ENCODE peak calls at places on chromosome 18, in four cellular contexts. X is breast epithelium; Y is NCI-H748 treated with DMSO at 0.1 percent for 48 hours; C is activated T-helper 9 cell treated with anti-CD3 and anti-CD28 coated beads, Interleukin-2, amount 50 U/mL, for 16 hours. L is an unnamed sample.
A peak's percentile ranks its signal among the peaks of the same experiment; 100 is the strongest.

GRCh38 chr18:77071711-77072292 is 60.8 kb downstream of the MBP start:
- DNase-seq in X (no peak), Y (no peak), C (peak; percentile 45), L (no peak)

GRCh38 chr18:6752200-6752873 is 22.8 kb downstream of the ARHGAP28 start:
- DNase-seq in X (no peak), Y (no peak), C (no peak), L (no peak)

GRCh38 chr18:10530852-10531251 is 5.0 kb downstream of the NAPG start:
- DNase-seq in X (no peak), Y (no peak), C (peak; percentile 25), L (no peak)

GRCh38 chr18:158128-159036 is at the start of gene USP14:
- DNase-seq in X (peak; percentile 94), Y (peak; percentile 95), C (peak; percentile 97), L (peak; percentile 97)

GRCh38 chr18:27793013-27793412 is 383.9 kb downstream of the CDH2 start:
- DNase-seq in X (no peak), Y (no peak), C (no peak), L (no peak)

GRCh38 chr18:45974088-45974536 is 7.0 kb upstream of the EPG5 start:
- DNase-seq in X (peak; percentile 39), Y (peak; percentile 67), C (peak; percentile 44), L (peak; percentile 56)

GRCh38 chr18:43486462-43486861 is 209.2 kb upstream of the SYT4 start:
- DNase-seq in X (no peak), Y (no peak), C (no peak), L (no peak)

GRCh38 chr18:2545155-2545554 is 26.1 kb downstream of the METTL4 start:
- DNase-seq in X (no peak), Y (no peak), C (no peak), L (no peak)

GRCh38 chr18:67553471-67553870 is 37.0 kb upstream of the DSEL start:
- DNase-seq in X (no peak), Y (no peak), C (no peak), L (no peak)

GRCh38 chr18:25827961-25828561 is 262.4 kb downstream of the SS18 start:
- DNase-seq in X (no peak), Y (no peak), C (no peak), L (no peak)

GRCh38 chr18:33440011-33440383 is 524 bp downstream of the CCDC178 start:
- DNase-seq in X (no peak), Y (peak; percentile 69), C (no peak), L (peak; percentile 76)

GRCh38 chr18:26771524-26771923 is 94.0 kb downstream of the AQP4 start:
- DNase-seq in X (no peak), Y (no peak), C (no peak), L (no peak)

GRCh38 chr18:7940976-7941375 is 373.9 kb downstream of the PTPRM start:
- DNase-seq in X (no peak), Y (no peak), C (no peak), L (no peak)

GRCh38 chr18:44627245-44627644 is 53.4 kb upstream of the SETBP1 start:
- DNase-seq in X (no peak), Y (no peak), C (no peak), L (no peak)

GRCh38 chr18:55999641-56000040 is 411.6 kb upstream of the TCF4 start:
- DNase-seq in X (no peak), Y (no peak), C (no peak), L (no peak)

GRCh38 chr18:21996261-21996892 is 173.0 kb upstream of the GATA6 start:
- DNase-seq in X (peak; percentile 29), Y (no peak), C (no peak), L (peak; percentile 32)

GRCh38 chr18:56508637-56509036 is 129.8 kb downstream of the TXNL1 start:
- DNase-seq in X (no peak), Y (no peak), C (no peak), L (no peak)

GRCh38 chr18:48319796-48320638 is 89.2 kb downstream of the ZBTB7C start:
- DNase-seq in X (no peak), Y (peak; percentile 75), C (no peak), L (no peak)

GRCh38 chr18:10973579-10974260 is 175.6 kb downstream of the PIEZO2 start:
- DNase-seq in X (no peak), Y (no peak), C (no peak), L (no peak)

GRCh38 chr18:58362027-58362575 is 266.8 kb downstream of the ALPK2 start:
- DNase-seq in X (no peak), Y (no peak), C (no peak), L (peak; percentile 66)

GRCh38 chr18:63339920-63340484 is 20.4 kb upstream of the BCL2 start:
- DNase-seq in X (no peak), Y (peak; percentile 60), C (no peak), L (no peak)

GRCh38 chr18:76416935-76417334 is 78.1 kb downstream of the ZNF516 start:
- DNase-seq in X (no peak), Y (no peak), C (no peak), L (peak; percentile 57)

GRCh38 chr18:59015531-59016152 is 124.0 kb upstream of the SEC11C start:
- DNase-seq in X (no peak), Y (no peak), C (no peak), L (no peak)

GRCh38 chr18:73684651-73685050 is 463.0 kb downstream of the FBXO15 start:
- DNase-seq in X (no peak), Y (no peak), C (no peak), L (no peak)

GRCh38 chr18:67216846-67217245 is 299.7 kb downstream of the DSEL start:
- DNase-seq in X (no peak), Y (no peak), C (no peak), L (no peak)

GRCh38 chr18:46343940-46344372 is 239.8 kb downstream of the HAUS1 start:
- DNase-seq in X (no peak), Y (no peak), C (no peak), L (no peak)

GRCh38 chr18:56789004-56789888 is 138.1 kb downstream of the WDR7 start:
- DNase-seq in X (no peak), Y (no peak), C (no peak), L (no peak)

GRCh38 chr18:36769611-36770314 is 59.0 kb downstream of the TPGS2 start:
- DNase-seq in X (no peak), Y (no peak), C (no peak), L (no peak)

GRCh38 chr18:53991202-53991601 is 233.3 kb downstream of the MBD2 start:
- DNase-seq in X (no peak), Y (no peak), C (no peak), L (no peak)

GRCh38 chr18:36314754-36315153 is 17.2 kb downstream of the FHOD3 start:
- DNase-seq in X (no peak), Y (no peak), C (no peak), L (no peak)